ENCODE peak calls at places on chromosome 2, in six cellular contexts. E is AG08396; I is 8988T; Y is fibroblast of lung; B is HT1080; W is activated T-helper 1 cell treated with anti-CD3 and anti-CD28 coated beads, Interleukin-2, amount 50 U/mL, for 16 hours. U is an unnamed sample.

GRCh38 chr2:84846041-84846663 is 34.7 kb downstream of the TRABD2A start:
- DNase-seq in Y (peak), B (peak), E (no peak), I (no peak), W (peak), U (no peak)

GRCh38 chr2:106108351-106108750 is 85.8 kb downstream of the UXS1 start:
- DNase-seq in I (no peak), W (no peak), B (no peak), E (peak), Y (peak), U (no peak)

GRCh38 chr2:39017314-39017713 is 103.5 kb downstream of the SOS1 start:
- DNase-seq in E (no peak), I (no peak), W (no peak), Y (no peak), B (no peak), U (no peak)

GRCh38 chr2:109242654-109243331 is 113.8 kb downstream of the SH3RF3 start:
- DNase-seq in E (peak), B (peak), I (no peak), Y (peak), W (no peak), U (no peak)

GRCh38 chr2:37645363-37645762 is 26.1 kb downstream of the CDC42EP3 start:
- DNase-seq in E (no peak), Y (peak), W (no peak), I (no peak), B (peak), U (no peak)

GRCh38 chr2:27001851-27002369 is 30.9 kb upstream of the TMEM214 start:
- DNase-seq in Y (no peak), B (no peak), W (no peak), E (no peak), I (no peak), U (no peak)

GRCh38 chr2:138922973-138923563 is 142.9 kb upstream of the NXPH2 start:
- DNase-seq in Y (peak), E (no peak), W (no peak), I (no peak), B (peak), U (no peak)

GRCh38 chr2:100202567-100202966 is 60.2 kb upstream of the AFF3 start:
- DNase-seq in E (no peak), Y (no peak), I (no peak), W (no peak), B (no peak), U (no peak)

GRCh38 chr2:223532712-223533111 is 69.4 kb downstream of the SCG2 start:
- DNase-seq in E (no peak), Y (no peak), W (no peak), I (no peak), B (no peak), U (no peak)

GRCh38 chr2:21381421-21381820 is 257.7 kb downstream of the TDRD15 start:
- DNase-seq in I (no peak), B (no peak), W (no peak), E (no peak), Y (no peak), U (no peak)

GRCh38 chr2:189824694-189825396 is 40.6 kb downstream of the PMS1 start:
- DNase-seq in Y (peak), B (no peak), I (no peak), W (no peak), E (peak), U (no peak)

GRCh38 chr2:156319811-156320490 is 12.6 kb downstream of the NR4A2 start:
- DNase-seq in Y (peak), E (peak), I (no peak), W (no peak), B (no peak), U (peak)

GRCh38 chr2:70726947-70727725 is 40.9 kb downstream of the ADD2 start:
- DNase-seq in I (peak), Y (peak), W (no peak), B (peak), E (no peak), U (no peak)

GRCh38 chr2:206814486-206814885 is 49.1 kb downstream of the FASTKD2 start:
- DNase-seq in Y (no peak), I (no peak), W (no peak), E (no peak), B (no peak), U (no peak)

GRCh38 chr2:69095246-69095645 is 82.3 kb downstream of the ANTXR1 start:
- DNase-seq in Y (peak), W (no peak), E (peak), B (no peak), I (no peak), U (no peak)

GRCh38 chr2:96509114-96509846 is 4.1 kb upstream of the NEURL3 start:
- DNase-seq in W (peak), B (peak), I (peak), E (peak), Y (peak), U (peak)

GRCh38 chr2:73063909-73064875 is 7.3 kb downstream of the SFXN5 start:
- DNase-seq in I (no peak), B (peak), E (peak), W (no peak), Y (peak), U (no peak)

GRCh38 chr2:236195726-236196125 is 27.5 kb upstream of the GBX2 start:
- DNase-seq in W (no peak), I (no peak), B (no peak), E (no peak), Y (no peak), U (no peak)

GRCh38 chr2:231037202-231037730 is at the start of gene C2orf72:
- DNase-seq in B (no peak), Y (no peak), I (peak), E (peak), W (no peak), U (peak)

U was measured in glutamatergic neuron.